ENCODE peak calls at places on chromosomes 16 and 17, in four cellular contexts. One of them, this sample, is unnamed.

GRCh38 chr17:81959362-81960129 is 1.4 kb downstream of the NOTUM start:
- DNase-seq in activated T-helper 1 cell treated with Interleukin-2 at 50 U/mL for 16 hours: peak; percentile 75
- DNase-seq in foreskin fibroblast: peak; percentile 31
- DNase-seq in RPMI7951: peak; percentile 32
- DNase-seq in this sample: peak; percentile 80

GRCh38 chr17:48637323-48638260 is 11.4 kb upstream of the HOXB9 start:
- DNase-seq in activated T-helper 1 cell treated with Interleukin-2 at 50 U/mL for 16 hours: no peak
- DNase-seq in foreskin fibroblast: peak; percentile 60
- DNase-seq in RPMI7951: peak; percentile 88
- DNase-seq in this sample: peak; percentile 1

GRCh38 chr16:75087040-75087979 is 29.3 kb downstream of the LDHD start:
- DNase-seq in activated T-helper 1 cell treated with Interleukin-2 at 50 U/mL for 16 hours: no peak
- DNase-seq in foreskin fibroblast: peak; percentile 63
- DNase-seq in RPMI7951: no peak
- DNase-seq in this sample: no peak

GRCh38 chr17:48002208-48002919 is 31.5 kb downstream of the CDK5RAP3 start:
- DNase-seq in activated T-helper 1 cell treated with Interleukin-2 at 50 U/mL for 16 hours: no peak
- DNase-seq in foreskin fibroblast: peak; percentile 59
- DNase-seq in RPMI7951: peak; percentile 84
- DNase-seq in this sample: no peak

GRCh38 chr17:75012320-75013076 is at the start of gene MRPL58:
- DNase-seq in activated T-helper 1 cell treated with Interleukin-2 at 50 U/mL for 16 hours: peak; percentile 72
- DNase-seq in foreskin fibroblast: peak; percentile 84
- DNase-seq in RPMI7951: peak; percentile 79
- DNase-seq in this sample: peak; percentile 97

GRCh38 chr16:53946745-53947386 is 242.9 kb downstream of the FTO start:
- DNase-seq in activated T-helper 1 cell treated with Interleukin-2 at 50 U/mL for 16 hours: no peak
- DNase-seq in foreskin fibroblast: no peak
- DNase-seq in RPMI7951: no peak
- DNase-seq in this sample: no peak

GRCh38 chr16:50711862-50712567 is 18.6 kb downstream of the NOD2 start:
- DNase-seq in activated T-helper 1 cell treated with Interleukin-2 at 50 U/mL for 16 hours: no peak
- DNase-seq in foreskin fibroblast: no peak
- DNase-seq in RPMI7951: no peak
- DNase-seq in this sample: no peak

GRCh38 chr16:89094252-89094901 is 725 bp downstream of the ACSF3 start:
- DNase-seq in activated T-helper 1 cell treated with Interleukin-2 at 50 U/mL for 16 hours: no peak
- DNase-seq in foreskin fibroblast: no peak
- DNase-seq in RPMI7951: peak; percentile 40
- DNase-seq in this sample: peak; percentile 63

GRCh38 chr17:8488931-8489330 is 53.2 kb downstream of the NDEL1 start:
- DNase-seq in activated T-helper 1 cell treated with Interleukin-2 at 50 U/mL for 16 hours: no peak
- DNase-seq in foreskin fibroblast: peak; percentile 97
- DNase-seq in RPMI7951: peak; percentile 86
- DNase-seq in this sample: no peak

GRCh38 chr16:89972244-89973234 is 24.0 kb downstream of the DEF8 start:
- DNase-seq in activated T-helper 1 cell treated with Interleukin-2 at 50 U/mL for 16 hours: peak; percentile 89
- DNase-seq in foreskin fibroblast: peak; percentile 86
- DNase-seq in RPMI7951: peak; percentile 89
- DNase-seq in this sample: peak; percentile 92

GRCh38 chr17:81928497-81929252 is 1.1 kb upstream of the MAFG start:
- DNase-seq in activated T-helper 1 cell treated with Interleukin-2 at 50 U/mL for 16 hours: no peak
- DNase-seq in foreskin fibroblast: no peak
- DNase-seq in RPMI7951: peak; percentile 20
- DNase-seq in this sample: no peak

GRCh38 chr17:40451420-40451819 is 8.2 kb downstream of the IGFBP4 start:
- DNase-seq in activated T-helper 1 cell treated with Interleukin-2 at 50 U/mL for 16 hours: no peak
- DNase-seq in foreskin fibroblast: peak; percentile 93
- DNase-seq in RPMI7951: peak; percentile 85
- DNase-seq in this sample: no peak

GRCh38 chr16:30076276-30076791 is 540 bp downstream of the PPP4C start:
- DNase-seq in activated T-helper 1 cell treated with Interleukin-2 at 50 U/mL for 16 hours: no peak
- DNase-seq in foreskin fibroblast: no peak
- DNase-seq in RPMI7951: no peak
- DNase-seq in this sample: no peak

GRCh38 chr17:45090711-45091110 is 29.6 kb downstream of the NMT1 start:
- DNase-seq in activated T-helper 1 cell treated with Interleukin-2 at 50 U/mL for 16 hours: no peak
- DNase-seq in foreskin fibroblast: peak; percentile 56
- DNase-seq in RPMI7951: no peak
- DNase-seq in this sample: no peak

GRCh38 chr17:35167666-35168065 is 20.0 kb downstream of the UNC45B start:
- DNase-seq in activated T-helper 1 cell treated with Interleukin-2 at 50 U/mL for 16 hours: no peak
- DNase-seq in foreskin fibroblast: peak; percentile 25
- DNase-seq in RPMI7951: peak; percentile 27
- DNase-seq in this sample: no peak

GRCh38 chr17:75047398-75048098 is 523 bp downstream of the KCTD2 start:
- DNase-seq in activated T-helper 1 cell treated with Interleukin-2 at 50 U/mL for 16 hours: no peak
- DNase-seq in foreskin fibroblast: no peak
- DNase-seq in RPMI7951: no peak
- DNase-seq in this sample: peak; percentile 30

GRCh38 chr17:44808156-44808555 is 21.9 kb downstream of the GJC1 start:
- DNase-seq in activated T-helper 1 cell treated with Interleukin-2 at 50 U/mL for 16 hours: no peak
- DNase-seq in foreskin fibroblast: no peak
- DNase-seq in RPMI7951: no peak
- DNase-seq in this sample: no peak

GRCh38 chr17:81195941-81196495 is 26.7 kb downstream of the CEP131 start:
- DNase-seq in activated T-helper 1 cell treated with Interleukin-2 at 50 U/mL for 16 hours: no peak
- DNase-seq in foreskin fibroblast: no peak
- DNase-seq in RPMI7951: no peak
- DNase-seq in this sample: no peak

GRCh38 chr16:83312846-83313245 is 494.9 kb upstream of the HSBP1 start:
- DNase-seq in activated T-helper 1 cell treated with Interleukin-2 at 50 U/mL for 16 hours: no peak
- DNase-seq in foreskin fibroblast: no peak
- DNase-seq in RPMI7951: no peak
- DNase-seq in this sample: no peak

GRCh38 chr17:77842148-77842905 is 116.2 kb upstream of the TNRC6C start:
- DNase-seq in activated T-helper 1 cell treated with Interleukin-2 at 50 U/mL for 16 hours: no peak
- DNase-seq in foreskin fibroblast: no peak
- DNase-seq in RPMI7951: peak; percentile 18
- DNase-seq in this sample: no peak

GRCh38 chr17:43779145-43780125 is 658 bp upstream of the DUSP3 start:
- DNase-seq in activated T-helper 1 cell treated with Interleukin-2 at 50 U/mL for 16 hours: no peak
- DNase-seq in foreskin fibroblast: no peak
- DNase-seq in RPMI7951: no peak
- DNase-seq in this sample: peak; percentile 69

GRCh38 chr16:20614201-20615141 is 38.3 kb upstream of the ACSM2B start:
- DNase-seq in activated T-helper 1 cell treated with Interleukin-2 at 50 U/mL for 16 hours: no peak
- DNase-seq in foreskin fibroblast: no peak
- DNase-seq in RPMI7951: no peak
- DNase-seq in this sample: no peak

GRCh38 chr17:35051183-35051578 is 12.3 kb downstream of the RFFL start:
- DNase-seq in activated T-helper 1 cell treated with Interleukin-2 at 50 U/mL for 16 hours: peak; percentile 18
- DNase-seq in foreskin fibroblast: no peak
- DNase-seq in RPMI7951: no peak
- DNase-seq in this sample: no peak

GRCh38 chr16:19810817-19811731 is 73.6 kb downstream of the GPRC5B start:
- DNase-seq in activated T-helper 1 cell treated with Interleukin-2 at 50 U/mL for 16 hours: no peak
- DNase-seq in foreskin fibroblast: no peak
- DNase-seq in RPMI7951: peak; percentile 75
- DNase-seq in this sample: no peak

GRCh38 chr16:5065813-5066212 is at the start of gene C16orf89:
- DNase-seq in activated T-helper 1 cell treated with Interleukin-2 at 50 U/mL for 16 hours: no peak
- DNase-seq in foreskin fibroblast: no peak
- DNase-seq in RPMI7951: no peak
- DNase-seq in this sample: no peak

GRCh38 chr16:30565984-30566383 is 5.5 kb downstream of the ZNF688 start:
- DNase-seq in activated T-helper 1 cell treated with Interleukin-2 at 50 U/mL for 16 hours: no peak
- DNase-seq in foreskin fibroblast: no peak
- DNase-seq in RPMI7951: no peak
- DNase-seq in this sample: no peak

GRCh38 chr16:9053006-9053601 is 38.3 kb upstream of the HAPSTR1 start:
- DNase-seq in activated T-helper 1 cell treated with Interleukin-2 at 50 U/mL for 16 hours: no peak
- DNase-seq in foreskin fibroblast: peak; percentile 67
- DNase-seq in RPMI7951: peak; percentile 68
- DNase-seq in this sample: peak; percentile 99

GRCh38 chr17:20721151-20721550 is 141.6 kb downstream of the CDRT15L2 start:
- DNase-seq in activated T-helper 1 cell treated with Interleukin-2 at 50 U/mL for 16 hours: no peak
- DNase-seq in foreskin fibroblast: no peak
- DNase-seq in RPMI7951: peak; percentile 15
- DNase-seq in this sample: no peak

GRCh38 chr17:44083250-44083849 is 12.8 kb downstream of the G6PC3 start:
- DNase-seq in activated T-helper 1 cell treated with Interleukin-2 at 50 U/mL for 16 hours: no peak
- DNase-seq in foreskin fibroblast: no peak
- DNase-seq in RPMI7951: no peak
- DNase-seq in this sample: no peak

GRCh38 chr16:14186954-14187306 is 115.8 kb downstream of the MRTFB start:
- DNase-seq in activated T-helper 1 cell treated with Interleukin-2 at 50 U/mL for 16 hours: no peak
- DNase-seq in foreskin fibroblast: no peak
- DNase-seq in RPMI7951: no peak
- DNase-seq in this sample: no peak

This sample was measured in GM23338.